ENCODE peak calls at places on chromosomes 4 and X, in nine cellular contexts. S, D, F, P, G, E, T, K and X are unnamed samples.

GRCh38 chr4:61004651-61005170 is 195.4 kb upstream of the ADGRL3 start:
- DNase-seq in S (no peak), D (no peak), F (no peak), P (no peak), G (no peak), E (no peak), T (no peak), K (no peak), X (no peak)

GRCh38 chr4:122968227-122968812 is 45.9 kb upstream of the NUDT6 start:
- DNase-seq in S (no peak), D (no peak), F (no peak), P (no peak), G (no peak), E (no peak), T (no peak), K (no peak), X (no peak)

GRCh38 chr4:153204247-153205027 is at the start of gene TRIM2:
- DNase-seq in S (peak), D (peak), F (peak), P (no peak), G (peak), E (peak), T (peak), K (peak), X (peak)

GRCh38 chr4:73867783-73868182 is 1.4 kb upstream of the CXCL1 start:
- DNase-seq in S (no peak), D (no peak), F (no peak), P (no peak), G (no peak), E (peak), T (peak), K (no peak), X (peak)

GRCh38 chr4:145481164-145481941 is at the start of gene SMAD1:
- DNase-seq in S (peak), D (peak), F (peak), P (peak), G (peak), E (peak), T (peak), K (peak), X (peak)

GRCh38 chrX:140712413-140713173 is 3.0 kb downstream of the LINC00632 start:
- DNase-seq in S (no peak), D (peak), F (peak), P (peak), G (peak), E (no peak), T (peak), K (peak), X (peak)

GRCh38 chrX:18927558-18927957 is 56.4 kb downstream of the PHKA2 start:
- DNase-seq in S (no peak), D (no peak), F (no peak), P (no peak), G (no peak), E (no peak), T (no peak), K (no peak), X (no peak)

GRCh38 chr4:68123525-68123924 is 6.1 kb downstream of the TMPRSS11F start:
- DNase-seq in S (no peak), D (no peak), F (no peak), P (no peak), G (no peak), E (no peak), T (no peak), K (no peak), X (no peak)

GRCh38 chr4:891747-892146 is 40.4 kb downstream of the GAK start:
- DNase-seq in S (peak), D (no peak), F (peak), P (no peak), G (no peak), E (peak), T (no peak), K (no peak), X (no peak)

GRCh38 chrX:40207626-40208025 is 109.9 kb upstream of the BCOR start:
- DNase-seq in S (no peak), D (no peak), F (peak), P (no peak), G (no peak), E (no peak), T (no peak), K (no peak), X (no peak)

GRCh38 chr4:3467601-3468031 is 4.5 kb downstream of the DOK7 start:
- DNase-seq in S (no peak), D (peak), F (no peak), P (no peak), G (no peak), E (no peak), T (no peak), K (peak), X (no peak)

GRCh38 chrX:63746278-63746677 is 38.7 kb downstream of the ARHGEF9 start:
- DNase-seq in S (no peak), D (no peak), F (no peak), P (no peak), G (no peak), E (no peak), T (no peak), K (no peak), X (no peak)

GRCh38 chrX:96440941-96441340 is 243.7 kb upstream of the DIAPH2 start:
- DNase-seq in S (no peak), D (no peak), F (peak), P (no peak), G (peak), E (no peak), T (no peak), K (no peak), X (no peak)

GRCh38 chrX:1545776-1546408 is 8.9 kb upstream of the P2RY8 start:
- DNase-seq in S (no peak), D (no peak), F (no peak), P (no peak), G (no peak), E (no peak), T (no peak), K (no peak), X (no peak)

GRCh38 chr4:18106620-18107019 is 85.1 kb upstream of the LCORL start:
- DNase-seq in S (no peak), D (no peak), F (no peak), P (no peak), G (no peak), E (peak), T (peak), K (no peak), X (no peak)

GRCh38 chr4:11801466-11802446 is 373.1 kb upstream of the HS3ST1 start:
- DNase-seq in S (no peak), D (no peak), F (no peak), P (no peak), G (peak), E (no peak), T (no peak), K (no peak), X (no peak)

GRCh38 chr4:158122501-158122900 is 50.3 kb downstream of the GASK1B start:
- DNase-seq in S (no peak), D (no peak), F (no peak), P (no peak), G (peak), E (no peak), T (no peak), K (no peak), X (no peak)

GRCh38 chrX:100673397-100673953 is 29.5 kb downstream of the SRPX2 start:
- DNase-seq in S (no peak), D (no peak), F (no peak), P (no peak), G (peak), E (no peak), T (no peak), K (no peak), X (no peak)

GRCh38 chrX:74018253-74018652 is 285.7 kb upstream of the ZCCHC13 start:
- DNase-seq in S (no peak), D (no peak), F (no peak), P (no peak), G (no peak), E (no peak), T (no peak), K (no peak), X (no peak)

GRCh38 chrX:46770817-46771163 is 11.9 kb upstream of the SLC9A7 start:
- DNase-seq in S (no peak), D (no peak), F (peak), P (no peak), G (peak), E (no peak), T (no peak), K (no peak), X (no peak)

GRCh38 chrX:72712094-72712755 is 1.9 kb downstream of the PHKA1 start:
- DNase-seq in S (no peak), D (no peak), F (peak), P (no peak), G (peak), E (no peak), T (no peak), K (no peak), X (no peak)

GRCh38 chr4:3346146-3346545 is 53.3 kb downstream of the RGS12 start:
- DNase-seq in S (peak), D (no peak), F (peak), P (peak), G (peak), E (peak), T (peak), K (no peak), X (peak)

GRCh38 chrX:46325312-46325877 is 219.8 kb downstream of the ZNF674 start:
- DNase-seq in S (peak), D (no peak), F (peak), P (peak), G (peak), E (no peak), T (no peak), K (peak), X (no peak)

GRCh38 chrX:153226344-153227190 is 47.5 kb downstream of the MAGEA1 start:
- DNase-seq in S (no peak), D (no peak), F (peak), P (no peak), G (peak), E (peak), T (no peak), K (peak), X (peak)

GRCh38 chrX:151801980-151802379 is 67.4 kb downstream of the CNGA2 start:
- DNase-seq in S (no peak), D (no peak), F (no peak), P (no peak), G (no peak), E (peak), T (no peak), K (no peak), X (no peak)

GRCh38 chrX:10414106-10414824 is 206.1 kb downstream of the MID1 start:
- DNase-seq in S (no peak), D (no peak), F (no peak), P (no peak), G (no peak), E (no peak), T (no peak), K (no peak), X (no peak)

GRCh38 chrX:134416106-134416505 is 43.9 kb upstream of the HPRT1 start:
- DNase-seq in S (no peak), D (no peak), F (no peak), P (no peak), G (no peak), E (no peak), T (no peak), K (no peak), X (no peak)

GRCh38 chrX:27336466-27337091 is 126.6 kb downstream of the PPP4R3C start:
- DNase-seq in S (peak), D (no peak), F (peak), P (no peak), G (peak), E (peak), T (peak), K (no peak), X (peak)

GRCh38 chr4:124092101-124093057 is 620.2 kb downstream of the ANKRD50 start:
- DNase-seq in S (no peak), D (no peak), F (no peak), P (no peak), G (peak), E (no peak), T (no peak), K (no peak), X (no peak)

GRCh38 chr4:170026253-170026991 is at the start of gene MFAP3L:
- DNase-seq in S (peak), D (peak), F (peak), P (peak), G (peak), E (peak), T (peak), K (peak), X (peak)

GRCh38 chr4:98558770-98559169 is 99.6 kb downstream of the TSPAN5 start:
- DNase-seq in S (no peak), D (no peak), F (no peak), P (no peak), G (no peak), E (no peak), T (no peak), K (no peak), X (no peak)

GRCh38 chr4:150782311-150782710 is 200.4 kb downstream of the MAB21L2 start:
- DNase-seq in S (peak), D (no peak), F (peak), P (no peak), G (peak), E (no peak), T (no peak), K (no peak), X (peak)

GRCh38 chrX:57137481-57137880 is 284 bp upstream of the SPIN2A start:
- DNase-seq in S (no peak), D (no peak), F (no peak), P (no peak), G (peak), E (no peak), T (no peak), K (no peak), X (no peak)

GRCh38 chrX:46865281-46865680 is 28.4 kb downstream of the RP2 start:
- DNase-seq in S (peak), D (no peak), F (no peak), P (no peak), G (peak), E (no peak), T (no peak), K (no peak), X (no peak)

GRCh38 chrX:137424679-137425078 is 141.2 kb upstream of the ZIC3 start:
- DNase-seq in S (no peak), D (no peak), F (no peak), P (no peak), G (no peak), E (no peak), T (no peak), K (no peak), X (no peak)

GRCh38 chr4:133000012-133000411 is 149.1 kb upstream of the PCDH10 start:
- DNase-seq in S (no peak), D (no peak), F (no peak), P (no peak), G (peak), E (no peak), T (no peak), K (no peak), X (no peak)

GRCh38 chrX:51215266-51215665 is 117.4 kb upstream of the NUDT10 start:
- DNase-seq in S (peak), D (no peak), F (no peak), P (no peak), G (no peak), E (no peak), T (no peak), K (no peak), X (no peak)

GRCh38 chr4:137536789-137537561 is 4.7 kb upstream of the PCDH18 start:
- DNase-seq in S (no peak), D (no peak), F (no peak), P (no peak), G (no peak), E (no peak), T (no peak), K (no peak), X (no peak)

GRCh38 chr4:11480683-11481082 is 52.0 kb upstream of the HS3ST1 start:
- DNase-seq in S (no peak), D (no peak), F (peak), P (no peak), G (no peak), E (no peak), T (no peak), K (no peak), X (peak)

DNA sequence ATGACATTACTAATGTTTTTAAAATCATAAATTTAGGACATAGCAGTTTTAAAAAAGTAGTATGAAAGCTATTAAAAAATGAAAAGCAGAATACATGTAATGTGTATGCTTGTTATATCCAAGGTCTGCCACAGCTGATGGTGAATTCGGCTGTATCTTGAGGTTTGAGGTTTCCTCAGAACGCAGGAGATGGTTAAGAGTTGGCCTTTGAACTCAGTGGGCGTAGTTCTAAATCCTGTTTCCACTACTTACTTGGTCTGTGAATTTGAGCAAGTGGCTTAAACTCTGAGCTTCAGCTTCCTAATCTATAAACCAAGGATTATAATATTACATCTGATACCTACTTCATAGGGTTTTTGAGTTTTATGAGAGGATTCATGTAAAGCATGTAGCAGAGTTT is 125.2 kb downstream of the STIM2 start:
- DNase-seq in S (no peak), D (no peak), F (no peak), P (no peak), G (no peak), E (no peak), T (no peak), K (no peak), X (no peak)
- H3K27ac ChIP-seq in S (no peak), D (no peak), F (no peak), P (no peak), G (no peak), E (no peak), T (no peak), K (no peak), X (no peak)

DNA sequence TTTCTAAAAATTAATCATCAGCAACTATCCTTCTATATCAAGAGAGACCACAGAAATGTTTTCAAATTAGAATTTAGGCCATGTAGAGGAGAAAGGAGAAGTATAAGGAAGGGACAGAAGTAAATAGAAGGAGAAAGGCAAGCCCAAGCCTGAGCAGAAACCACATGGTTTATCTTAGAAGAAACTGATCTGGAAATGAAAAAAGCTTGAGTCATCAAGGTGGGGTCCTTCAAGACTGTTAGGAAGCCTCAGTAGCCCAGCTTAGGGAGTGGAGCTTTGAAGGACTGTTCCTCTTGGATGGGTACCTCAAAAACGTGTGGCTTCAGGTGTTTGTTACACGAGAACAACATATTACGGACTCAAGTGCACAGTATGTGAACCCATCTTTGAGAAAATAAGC is 4.5 kb downstream of the BMX start:
- DNase-seq in S (no peak), D (no peak), F (no peak), P (no peak), G (no peak), E (no peak), T (no peak), K (no peak), X (no peak)
- H3K4me3 ChIP-seq in S (no peak), D (no peak), F (no peak), P (no peak), G (no peak), E (no peak), T (no peak), K (no peak), X (no peak)

GRCh38 chr4:42404001-42404400 is 6.7 kb downstream of the SHISA3 start:
- DNase-seq in S (no peak), D (no peak), F (no peak), P (no peak), G (no peak), E (no peak), T (no peak), K (no peak), X (no peak)
- TF ChIP-seq CTCF in S (no peak), D (no peak), F (no peak), P (no peak), G (no peak), E (no peak), T (no peak), K (no peak), X (no peak)

GRCh38 chr4:83257811-83258210 is 26.8 kb downstream of the COQ2 start:
- DNase-seq in S (no peak), D (no peak), F (no peak), P (no peak), G (no peak), E (no peak), T (no peak), K (no peak), X (no peak)

GRCh38 chr4:83259586-83259985 is 25.0 kb downstream of the COQ2 start:
- DNase-seq in S (no peak), D (no peak), F (no peak), P (no peak), G (no peak), E (no peak), T (no peak), K (no peak), X (no peak)

GRCh38 chr4:83252782-83253405 is 31.7 kb downstream of the COQ2 start:
- DNase-seq in S (peak), D (peak), F (peak), P (peak), G (peak), E (peak), T (peak), K (no peak), X (peak)

GRCh38 chr4:83258463-83258862 is 26.1 kb downstream of the COQ2 start:
- DNase-seq in S (no peak), D (no peak), F (no peak), P (no peak), G (no peak), E (no peak), T (no peak), K (no peak), X (no peak)

DNA sequence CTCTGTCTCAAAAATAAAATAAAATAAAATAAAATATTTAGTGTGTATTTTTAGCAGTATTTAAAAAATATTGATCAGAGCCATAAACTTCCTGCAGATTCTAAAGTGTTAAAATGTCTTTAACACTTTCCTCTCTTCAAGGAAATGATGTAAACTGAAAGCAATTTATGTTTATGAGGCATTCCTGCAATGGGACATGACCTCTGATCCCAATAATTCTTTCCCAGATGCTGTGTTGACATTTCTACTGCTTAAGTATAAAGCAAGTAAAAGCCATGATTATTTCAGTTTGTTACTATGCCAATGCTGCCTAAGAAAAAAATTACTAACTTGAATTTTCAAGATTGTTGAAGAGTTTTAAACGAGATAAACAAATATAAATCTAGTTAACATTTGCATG is 29.0 kb downstream of the COQ2 start:
- DNase-seq in S (no peak), D (no peak), F (no peak), P (no peak), G (peak), E (no peak), T (no peak), K (no peak), X (no peak)
- H3K27ac ChIP-seq in S (no peak), D (no peak), F (no peak), P (no peak), G (peak), E (no peak), T (peak), K (no peak), X (no peak)

GRCh38 chr4:140427104-140427918 is at the start of gene CLGN:
- DNase-seq in S (peak), D (peak), F (peak), P (no peak), G (peak), E (peak), T (peak), K (peak), X (peak)
- H3K4me3 ChIP-seq in S (peak), D (peak), F (peak), P (peak), G (peak), E (peak), T (peak), K (peak), X (peak)